ENCODE peak calls at places on chromosomes 16 and 17, in nine cellular contexts. Z is neural progenitor cell, K is H1, O is BJ, F is H7, S is suprapubic skin, A is Peyer's patch, D is fibroblast of lung, N is neuronal stem cell. H is an unnamed sample. For H3K36me3, the result is how much of the 10 kb centered on the place peaks cover.

GRCh38 chr16:66619036-66619435 is 14.5 kb downstream of the CMTM3 start:
- DNase-seq in A (no peak), S (no peak), F (no peak), D (peak), K (no peak), O (peak), N (no peak), Z (no peak), H (no peak)

GRCh38 chr17:72539981-72540897 is 419.4 kb downstream of the SOX9 start:
- DNase-seq in D (peak), O (no peak), K (no peak), S (peak), F (peak), N (peak), Z (peak), A (no peak), H (peak)

GRCh38 chr16:89887243-89887642 is 13.9 kb downstream of the TCF25 start:
- DNase-seq in K (no peak), O (no peak), Z (no peak), S (no peak), F (no peak), N (no peak), D (no peak), A (no peak), H (no peak)

GRCh38 chr16:10601444-10602401 is 21.3 kb upstream of the EMP2 start:
- DNase-seq in N (no peak), Z (no peak), K (no peak), O (no peak), A (no peak), F (no peak), D (no peak), S (no peak), H (no peak)

GRCh38 chr16:75398333-75398732 is 35.0 kb downstream of the CFDP1 start:
- DNase-seq in F (no peak), S (no peak), K (no peak), Z (no peak), N (no peak), A (no peak), D (no peak), O (no peak), H (no peak)

GRCh38 chr16:56691885-56692284 is 9.6 kb downstream of the MT1X start:
- DNase-seq in S (peak), O (peak), A (no peak), F (no peak), N (no peak), Z (no peak), K (no peak), D (peak), H (no peak)

GRCh38 chr16:13957197-13958078 is 37.5 kb downstream of the ERCC4 start:
- DNase-seq in O (peak), K (no peak), S (peak), A (peak), N (peak), Z (peak), D (peak), F (no peak), H (peak)

GRCh38 chr17:28849281-28849680 is 5.5 kb upstream of the ERAL1 start:
- DNase-seq in F (peak), O (no peak), D (no peak), K (no peak), N (no peak), A (no peak), Z (no peak), S (no peak), H (peak)

GRCh38 chr16:31202402-31203385 is at the start of gene PYCARD:
- DNase-seq in N (no peak), S (peak), O (no peak), K (no peak), Z (peak), A (peak), D (peak), F (peak), H (peak)

GRCh38 chr17:4710693-4711634 is 532 bp downstream of the ARRB2 start:
- DNase-seq in K (no peak), S (peak), D (no peak), A (peak), Z (no peak), O (no peak), N (no peak), F (no peak), H (peak)

GRCh38 chr17:80244871-80245509 is 15.7 kb upstream of the RNF213 start:
- DNase-seq in O (no peak), Z (no peak), K (no peak), D (no peak), S (peak), F (peak), A (no peak), N (no peak), H (no peak)

GRCh38 chr16:4442371-4442770 is 16.7 kb downstream of the DNAJA3 start:
- DNase-seq in F (no peak), A (no peak), D (no peak), S (no peak), Z (no peak), K (no peak), O (no peak), N (no peak), H (no peak)
- H3K36me3 ChIP-seq in F (under half), A (under half), D (under half), S (half or more), Z (under half), K (half or more), O (under half), N (half or more), H (half or more)

GRCh38 chr16:15613676-15614075 is 29.3 kb downstream of the MARF1 start:
- DNase-seq in D (peak), F (no peak), A (no peak), S (no peak), Z (no peak), N (no peak), O (no peak), K (no peak), H (no peak)
- H3K4me3 ChIP-seq in D (no peak), F (no peak), A (no peak), S (no peak), Z (no peak), N (no peak), O (no peak), K (no peak), H (no peak)

DNA sequence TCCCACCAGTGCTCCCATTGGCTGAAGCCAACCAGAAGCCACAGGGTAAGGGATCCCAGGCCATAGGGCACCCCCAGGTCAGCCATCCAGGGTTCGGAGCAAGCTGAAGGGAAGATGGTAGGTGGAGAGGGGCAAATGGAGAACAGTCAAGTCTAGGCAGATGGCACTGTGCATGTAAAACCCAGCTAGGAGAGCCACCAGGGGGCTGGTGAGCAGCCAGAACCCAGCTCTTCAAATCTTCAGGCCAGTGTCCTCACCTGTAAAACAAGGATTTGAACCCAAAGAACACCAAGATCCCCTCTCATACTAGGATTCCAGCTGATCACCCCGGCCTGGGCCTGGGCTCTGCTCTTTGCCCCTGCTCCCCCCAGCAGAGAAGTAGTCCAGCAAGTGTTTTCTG is 43.5 kb downstream of the GINS3 start:
- DNase-seq in N (no peak), A (no peak), F (peak), S (no peak), K (no peak), Z (no peak), D (no peak), O (no peak), H (no peak)
- H3K36me3 ChIP-seq in N (under half), A (under half), F (under half), S (under half), K (under half), Z (under half), D (under half), O (under half), H (under half)

GRCh38 chr17:1716076-1716911 is 6.1 kb upstream of the TLCD2 start:
- DNase-seq in K (peak), Z (peak), S (peak), D (peak), N (peak), A (peak), O (peak), F (peak), H (peak)
- H3K4me3 ChIP-seq in K (peak), Z (peak), S (peak), D (peak), N (peak), A (peak), O (peak), F (peak), H (peak)

GRCh38 chr17:65052585-65052984 is 4.0 kb downstream of the GNA13 start:
- DNase-seq in F (no peak), N (no peak), Z (no peak), D (no peak), A (no peak), K (no peak), O (no peak), S (no peak), H (no peak)
- H3K36me3 ChIP-seq in F (under half), N (half or more), Z (under half), D (under half), A (under half), K (under half), O (under half), S (under half), H (under half)

DNA sequence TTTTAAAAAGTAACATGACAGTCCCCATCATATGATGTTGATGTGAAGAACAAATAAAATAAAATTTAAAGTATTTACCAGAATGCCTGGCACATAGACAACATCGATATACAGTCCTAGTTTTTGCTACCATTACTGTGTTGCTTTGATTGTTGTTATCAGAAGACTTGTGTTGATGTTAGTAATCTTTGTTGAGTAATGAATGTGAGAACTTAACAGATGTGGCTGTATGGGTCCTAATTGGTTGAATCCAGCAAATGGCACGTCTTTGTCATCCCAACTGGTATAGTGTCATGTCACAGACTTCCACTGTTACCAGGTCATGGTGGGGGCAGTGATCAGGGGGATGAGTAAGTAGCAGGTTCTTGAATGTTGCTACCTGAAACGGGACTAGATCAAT is 1151.4 kb upstream of the CDH8 start:
- DNase-seq in N (no peak), F (no peak), O (no peak), K (no peak), Z (no peak), S (no peak), D (no peak), A (no peak), H (no peak)
- H3K4me3 ChIP-seq in N (no peak), F (no peak), O (no peak), K (no peak), Z (no peak), S (no peak), D (no peak), A (no peak), H (no peak)

GRCh38 chr17:7221281-7222092 is 1.7 kb downstream of the ACADVL start:
- DNase-seq in K (no peak), Z (no peak), D (no peak), S (peak), O (no peak), A (no peak), N (no peak), F (no peak), H (no peak)
- H3K36me3 ChIP-seq in K (under half), Z (under half), D (under half), S (under half), O (under half), A (under half), N (half or more), F (under half), H (under half)

GRCh38 chr17:20072692-20072992 is 63.5 kb downstream of the SPECC1 start:
- DNase-seq in S (no peak), F (no peak), K (no peak), A (no peak), D (no peak), Z (no peak), N (no peak), O (no peak), H (no peak)

GRCh38 chr17:20074489-20074888 is 65.3 kb downstream of the SPECC1 start:
- DNase-seq in A (no peak), K (no peak), Z (no peak), F (no peak), N (no peak), S (no peak), D (no peak), O (no peak), H (no peak)

GRCh38 chr17:20073056-20073979 is 64.2 kb downstream of the SPECC1 start:
- DNase-seq in K (no peak), Z (no peak), N (no peak), F (no peak), O (no peak), D (peak), A (peak), S (no peak), H (no peak)

GRCh38 chr17:20071824-20072691 is 62.9 kb downstream of the SPECC1 start:
- DNase-seq in Z (no peak), F (no peak), O (no peak), K (no peak), S (no peak), N (no peak), A (no peak), D (no peak), H (no peak)

DNA sequence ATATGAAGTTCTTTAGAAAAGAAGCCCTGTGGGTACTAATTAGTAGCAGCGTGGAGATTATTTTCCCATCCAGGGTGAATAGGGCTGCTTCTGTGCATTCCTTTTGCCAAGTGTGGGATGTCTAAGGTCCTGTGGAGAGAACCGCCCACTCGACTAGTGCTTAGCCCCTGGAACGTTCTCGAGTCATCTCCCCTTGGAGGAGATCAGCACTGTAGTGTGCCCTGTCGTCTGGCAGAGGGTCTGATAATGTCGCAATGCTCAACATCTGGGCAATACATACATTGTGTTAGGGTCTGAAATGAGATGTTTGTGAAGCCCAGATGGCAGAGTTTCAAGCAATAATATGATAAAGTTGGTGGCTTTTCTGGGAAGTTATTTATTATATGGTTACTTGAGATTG is 64.8 kb downstream of the SPECC1 start:
- DNase-seq in O (no peak), K (no peak), A (no peak), S (no peak), D (no peak), F (no peak), N (no peak), Z (no peak), H (no peak)
- H3K4me3 ChIP-seq in O (no peak), K (no peak), A (no peak), S (peak), D (peak), F (no peak), N (no peak), Z (no peak), H (no peak)